ENCODE peak calls at places on chromosomes 6 and 20, in seven cellular contexts. X is RWPE1; V is AML-193; L is M059J; E is NCI-H2171 treated with DMSO at 0.1 percent for 48 hours; M is HTR-8/SVneo; G is naive thymus-derived CD8-positive, alpha-beta T cell. P is an unnamed sample.

GRCh38 chr20:48732081-48732829 is 95.5 kb downstream of the PREX1 start:
- DNase-seq in M (no peak), L (no peak), X (no peak), G (no peak), V (no peak), E (peak; percentile 85), P (no peak)

GRCh38 chr20:61445138-61445537 is 193.1 kb downstream of the CDH4 start:
- DNase-seq in V (no peak), G (no peak), L (no peak), X (no peak), E (no peak), M (no peak), P (no peak)

GRCh38 chr6:152552616-152553209 is 84.4 kb downstream of the SYNE1 start:
- DNase-seq in E (peak; percentile 26), L (peak; percentile 60), V (peak; percentile 78), M (peak; percentile 36), G (peak; percentile 8), X (peak; percentile 64), P (peak; percentile 85)

GRCh38 chr6:90186637-90187361 is 109.8 kb downstream of the BACH2 start:
- DNase-seq in V (no peak), X (no peak), G (no peak), L (no peak), M (no peak), E (no peak), P (no peak)

GRCh38 chr6:151380848-151381205 is 10.5 kb downstream of the ZBTB2 start:
- DNase-seq in L (no peak), X (no peak), V (no peak), G (no peak), E (no peak), M (no peak), P (no peak)

GRCh38 chr6:41462980-41463930 is 82.9 kb upstream of the FOXP4 start:
- DNase-seq in X (peak; percentile 67), G (no peak), L (peak; percentile 78), E (no peak), V (peak; percentile 75), M (peak; percentile 86), P (peak; percentile 64)

GRCh38 chr20:32336918-32337347 is 21.2 kb upstream of the ASXL1 start:
- DNase-seq in E (peak; percentile 70), M (peak; percentile 51), V (peak; percentile 77), X (peak; percentile 47), G (no peak), L (peak; percentile 61), P (peak; percentile 85)

GRCh38 chr6:41694815-41695536 is 40.4 kb downstream of the TFEB start:
- DNase-seq in E (no peak), M (no peak), X (no peak), G (no peak), L (no peak), V (no peak), P (no peak)

GRCh38 chr6:49321673-49322072 is 141.4 kb downstream of the MMUT start:
- DNase-seq in G (no peak), L (no peak), X (no peak), M (no peak), E (no peak), V (no peak), P (no peak)

GRCh38 chr6:26012061-26012460 is 49.5 kb downstream of the TRIM38 start:
- DNase-seq in G (no peak), E (no peak), L (no peak), X (no peak), M (no peak), V (no peak), P (no peak)

GRCh38 chr6:313917-314316 is 21.6 kb downstream of the DUSP22 start:
- DNase-seq in V (no peak), E (no peak), M (no peak), X (no peak), L (no peak), G (no peak), P (no peak)

GRCh38 chr6:38573800-38574395 is 65.8 kb downstream of the BTBD9 start:
- DNase-seq in X (no peak), E (no peak), M (no peak), V (no peak), G (no peak), L (no peak), P (no peak)

GRCh38 chr6:134537146-134537555 is 219.2 kb upstream of the SGK1 start:
- DNase-seq in X (peak; percentile 94), M (peak; percentile 67), V (no peak), E (no peak), L (peak; percentile 100), G (no peak), P (no peak)

GRCh38 chr6:31216208-31216898 is 45.9 kb upstream of the POU5F1 start:
- DNase-seq in V (peak; percentile 90), E (peak; percentile 3), G (no peak), L (no peak), M (no peak), X (no peak), P (no peak)

GRCh38 chr6:157060440-157060949 is 262.8 kb downstream of the TMEM242 start:
- DNase-seq in G (no peak), L (peak; percentile 30), E (no peak), M (no peak), X (no peak), V (no peak), P (no peak)

GRCh38 chr6:110618591-110619267 is 142.3 kb upstream of the SLC22A16 start:
- DNase-seq in M (peak; percentile 6), V (no peak), L (peak; percentile 34), E (peak; percentile 12), G (no peak), X (peak; percentile 21), P (peak; percentile 49)

GRCh38 chr20:1390552-1391403 is 2.1 kb downstream of the FKBP1A start:
- DNase-seq in X (no peak), V (no peak), M (no peak), L (no peak), G (no peak), E (peak; percentile 52), P (peak; percentile 27)

GRCh38 chr6:13357551-13358075 is 29.3 kb upstream of the TBC1D7 start:
- DNase-seq in M (no peak), E (peak; percentile 91), X (no peak), G (no peak), L (peak; percentile 55), V (no peak), P (peak; percentile 58)

GRCh38 chr20:560680-561079 is 17.1 kb upstream of the CSNK2A1 start:
- DNase-seq in M (no peak), G (no peak), V (no peak), L (no peak), E (no peak), X (no peak), P (no peak)

GRCh38 chr6:52881996-52882841 is 27.3 kb downstream of the GSTA3 start:
- DNase-seq in E (peak; percentile 64), L (peak; percentile 84), X (peak; percentile 84), V (peak; percentile 84), M (peak; percentile 82), G (peak; percentile 52), P (peak; percentile 82)

GRCh38 chr6:140846518-140847277 is 1286.0 kb upstream of the GJE1 start:
- DNase-seq in G (no peak), V (no peak), M (no peak), X (peak; percentile 27), L (peak; percentile 75), E (no peak), P (no peak)

GRCh38 chr6:33983109-33983475 is 162.8 kb downstream of the GRM4 start:
- DNase-seq in E (no peak), X (no peak), V (no peak), L (peak; percentile 86), G (no peak), M (peak; percentile 83), P (no peak)

GRCh38 chr6:70221025-70221714 is 81.7 kb downstream of the COL9A1 start:
- DNase-seq in X (peak; percentile 39), M (peak; percentile 35), L (peak; percentile 27), V (peak; percentile 54), E (peak; percentile 61), G (no peak), P (peak; percentile 75)

GRCh38 chr6:2061880-2062279 is 183.5 kb downstream of the GMDS start:
- DNase-seq in M (no peak), L (peak; percentile 15), E (no peak), V (no peak), X (no peak), G (no peak), P (no peak)

P was measured in Karpas-422.